ENCODE peak calls at places on chromosomes 4 and X, in six cellular contexts. V is uterus, M is upper lobe of left lung, C is right lobe of liver, K is GM12878, Y is A549. N is an unnamed sample. For H3K9me3, the result is how much of the 10 kb centered on the place peaks cover.

GRCh38 chr4:103499094-103499493 is 220.7 kb downstream of the TACR3 start:
- DNase-seq in V (no peak), M (no peak), C (no peak), K (no peak), Y (no peak), N (no peak)

GRCh38 chrX:38220936-38221386 is 290 bp upstream of the SRPX start:
- DNase-seq in V (peak), M (no peak), C (no peak), K (no peak), Y (no peak), N (no peak)

GRCh38 chr4:82983450-82983849 is 27.2 kb downstream of the LIN54 start:
- DNase-seq in V (no peak), M (no peak), C (no peak), K (no peak), Y (no peak), N (no peak)

GRCh38 chr4:69910016-69910782 is 20.7 kb upstream of the CSN1S1 start:
- DNase-seq in V (no peak), M (no peak), C (no peak), K (peak), Y (no peak), N (no peak)

GRCh38 chr4:142824368-142824767 is 21.7 kb downstream of the INPP4B start:
- DNase-seq in V (no peak), M (no peak), C (no peak), K (no peak), Y (no peak), N (no peak)

GRCh38 chr4:123170843-123171242 is 225.8 kb upstream of the SPRY1 start:
- DNase-seq in V (no peak), M (no peak), C (no peak), K (no peak), Y (no peak), N (no peak)

GRCh38 chr4:14929669-14930068 is 72.6 kb upstream of the CPEB2 start:
- DNase-seq in V (no peak), M (no peak), C (no peak), K (no peak), Y (no peak), N (no peak)

GRCh38 chrX:132266583-132267355 is 47.5 kb upstream of the RAP2C start:
- DNase-seq in V (peak), M (no peak), C (no peak), K (no peak), Y (no peak), N (no peak)

GRCh38 chrX:23826653-23827052 is 43.7 kb downstream of the SAT1 start:
- DNase-seq in V (no peak), M (no peak), C (no peak), K (no peak), Y (no peak), N (no peak)

GRCh38 chrX:153499876-153500275 is 5.1 kb downstream of the BGN start:
- DNase-seq in V (no peak), M (no peak), C (no peak), K (no peak), Y (no peak), N (no peak)

GRCh38 chr4:91827914-91828313 is 475.9 kb upstream of the GRID2 start:
- DNase-seq in V (no peak), M (no peak), C (no peak), K (no peak), Y (no peak), N (no peak)

GRCh38 chr4:184261246-184261645 is 43.6 kb upstream of the ENPP6 start:
- DNase-seq in V (no peak), M (no peak), C (no peak), K (no peak), Y (no peak), N (no peak)

GRCh38 chr4:6250235-6250983 is 19.2 kb upstream of the WFS1 start:
- DNase-seq in V (no peak), M (no peak), C (no peak), K (peak), Y (peak), N (no peak)

GRCh38 chrX:37349131-37350033 is at the start of gene PRRG1:
- DNase-seq in V (peak), M (peak), C (peak), K (no peak), Y (peak), N (peak)

GRCh38 chr4:117085185-117085701 is at the start of gene TRAM1L1:
- DNase-seq in V (peak), M (peak), C (peak), K (no peak), Y (peak), N (peak)

GRCh38 chr4:45621926-45622325 is 501.9 kb downstream of the GABRG1 start:
- DNase-seq in V (no peak), M (no peak), C (no peak), K (no peak), Y (peak), N (no peak)

GRCh38 chr4:154911097-154911496 is 130.0 kb downstream of the RBM46 start:
- DNase-seq in V (no peak), M (no peak), C (no peak), K (no peak), Y (peak), N (no peak)

DNA sequence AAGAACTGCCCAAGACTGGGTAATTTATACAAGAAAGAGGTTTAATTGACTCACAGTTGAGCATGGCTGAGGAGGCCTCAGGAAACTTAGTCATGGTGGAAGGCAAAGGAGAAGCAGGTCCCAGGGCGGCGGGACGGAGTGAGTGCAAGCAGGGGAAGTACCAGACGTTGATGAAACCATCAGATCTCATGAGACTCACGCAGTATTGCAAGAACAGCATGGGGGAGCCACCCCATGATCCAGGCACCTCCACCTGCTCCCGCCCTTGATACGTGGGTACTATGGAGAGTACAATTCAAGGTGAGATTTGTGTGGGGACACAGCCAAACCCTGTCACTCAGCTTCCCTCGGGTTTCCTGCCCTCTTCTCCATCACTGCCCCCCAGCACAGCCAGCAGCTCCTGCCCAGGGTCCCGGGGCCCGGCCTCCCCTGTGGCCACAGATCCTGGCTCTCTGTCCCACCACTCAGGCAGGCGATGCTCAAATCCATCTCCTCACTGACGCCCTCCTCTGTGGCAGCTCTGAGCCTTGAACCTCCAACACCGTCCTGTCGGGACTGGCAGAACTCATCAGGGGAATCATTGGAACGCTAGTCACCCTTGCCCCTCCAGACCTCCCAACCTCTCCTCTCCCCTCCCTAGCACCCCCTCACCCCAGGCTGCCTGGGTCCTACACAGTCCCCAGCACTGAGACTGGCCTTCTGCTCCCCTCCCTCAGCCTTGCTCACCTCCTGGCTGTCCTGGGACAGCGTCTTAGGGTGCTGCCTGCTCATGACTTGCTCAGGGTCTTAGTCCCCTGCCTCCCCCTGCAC is 37.6 kb downstream of the FGFRL1 start:
- DNase-seq in V (peak), M (no peak), C (no peak), K (no peak), Y (no peak), N (peak)
- H3K27ac ChIP-seq in V (no peak), M (no peak), C (no peak), K (no peak), Y (no peak), N (no peak)

DNA sequence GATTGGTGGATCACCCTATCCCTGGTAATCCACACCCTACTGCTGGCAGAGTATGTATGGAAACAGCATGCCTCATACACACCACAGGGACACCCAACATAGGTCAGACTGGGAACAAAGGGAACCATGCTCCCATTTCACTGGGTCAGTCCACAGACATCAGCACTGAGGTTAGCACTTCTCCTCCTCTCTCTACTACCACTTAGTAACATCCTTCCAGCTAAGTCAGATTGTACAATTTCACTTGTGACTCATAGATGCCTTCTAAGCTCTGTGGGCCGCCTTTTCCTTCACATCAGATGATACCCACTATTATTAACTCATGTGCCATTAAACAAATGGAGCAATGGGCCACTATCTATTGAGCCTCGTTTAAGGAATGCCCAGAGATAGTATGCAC is 15.5 kb upstream of the ZXDA start:
- DNase-seq in V (no peak), M (no peak), C (no peak), K (no peak), Y (no peak), N (no peak)
- H3K9me3 ChIP-seq in V (under half), M (under half), C (under half), K (under half), Y (under half), N (under half)

GRCh38 chr4:76386566-76387305 is 34.2 kb downstream of the CCDC158 start:
- DNase-seq in V (no peak), M (peak), C (peak), K (no peak), Y (no peak), N (no peak)

GRCh38 chr4:76380561-76380960 is 40.4 kb downstream of the CCDC158 start:
- DNase-seq in V (no peak), M (no peak), C (no peak), K (no peak), Y (no peak), N (no peak)

GRCh38 chr4:76385974-76386373 is 35.0 kb downstream of the CCDC158 start:
- DNase-seq in V (no peak), M (no peak), C (no peak), K (no peak), Y (no peak), N (no peak)

GRCh38 chr4:76384052-76384451 is 36.9 kb downstream of the CCDC158 start:
- DNase-seq in V (no peak), M (no peak), C (no peak), K (no peak), Y (peak), N (no peak)

DNA sequence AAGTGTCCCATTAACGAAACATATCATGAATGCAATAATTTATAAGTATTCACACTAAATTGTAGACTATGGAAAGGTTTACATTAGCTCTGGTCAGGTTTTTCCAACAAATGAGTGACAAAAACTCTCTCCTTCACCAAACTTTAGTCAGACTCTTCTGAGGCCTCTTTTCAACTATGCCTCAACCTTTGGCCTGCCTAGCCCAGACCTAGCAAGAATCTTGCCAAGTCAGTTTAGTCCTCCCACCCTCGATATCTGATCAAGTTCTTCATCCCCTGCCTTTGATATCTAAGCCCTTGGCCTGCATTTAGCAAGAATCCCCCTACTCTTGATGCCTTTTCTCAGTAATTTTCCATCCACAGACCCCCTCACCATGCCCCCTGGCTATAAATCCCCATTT is 37.9 kb downstream of the CCDC158 start:
- DNase-seq in V (no peak), M (no peak), C (no peak), K (no peak), Y (no peak), N (no peak)
- TF ChIP-seq POLR2A in V (no peak), M (no peak), C (no peak), K (no peak), Y (no peak), N (no peak)

GRCh38 chr4:164442167-164442566 is 311.8 kb upstream of the SMIM31 start:
- DNase-seq in V (no peak), M (no peak), C (no peak), K (no peak), Y (no peak), N (no peak)
- H3K27ac ChIP-seq in V (no peak), M (no peak), C (no peak), K (no peak), Y (no peak), N (no peak)

DNA sequence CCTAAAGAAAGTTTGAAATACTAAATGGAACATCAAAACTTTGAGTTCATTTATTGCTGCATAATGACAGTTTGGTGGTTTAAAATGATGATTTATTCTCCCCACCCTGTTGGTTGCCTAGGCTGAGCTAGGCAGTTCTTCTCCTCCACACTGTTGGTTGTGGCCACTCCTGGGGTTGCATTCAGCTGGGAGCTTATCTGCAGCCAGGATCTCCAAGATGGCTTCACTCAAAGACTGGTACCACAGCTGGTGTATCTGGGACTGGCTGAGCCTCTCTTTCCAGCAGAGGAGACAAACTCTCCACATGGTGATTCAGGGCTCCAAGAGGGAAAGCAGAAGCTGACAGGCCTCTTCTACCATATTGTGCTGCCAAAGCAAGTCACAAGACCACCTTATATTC is 33.1 kb downstream of the MSL3 start:
- DNase-seq in V (no peak), M (no peak), C (no peak), K (no peak), Y (peak), N (no peak)
- H3K9me3 ChIP-seq in V (under half), M (under half), C (under half), K (under half), Y (under half), N (under half)

GRCh38 chr4:11774346-11774745 is 345.7 kb upstream of the HS3ST1 start:
- DNase-seq in V (no peak), M (no peak), C (no peak), K (no peak), Y (no peak), N (no peak)
- TF ChIP-seq POLR2A in V (no peak), M (no peak), C (no peak), K (no peak), Y (no peak), N (no peak)

DNA sequence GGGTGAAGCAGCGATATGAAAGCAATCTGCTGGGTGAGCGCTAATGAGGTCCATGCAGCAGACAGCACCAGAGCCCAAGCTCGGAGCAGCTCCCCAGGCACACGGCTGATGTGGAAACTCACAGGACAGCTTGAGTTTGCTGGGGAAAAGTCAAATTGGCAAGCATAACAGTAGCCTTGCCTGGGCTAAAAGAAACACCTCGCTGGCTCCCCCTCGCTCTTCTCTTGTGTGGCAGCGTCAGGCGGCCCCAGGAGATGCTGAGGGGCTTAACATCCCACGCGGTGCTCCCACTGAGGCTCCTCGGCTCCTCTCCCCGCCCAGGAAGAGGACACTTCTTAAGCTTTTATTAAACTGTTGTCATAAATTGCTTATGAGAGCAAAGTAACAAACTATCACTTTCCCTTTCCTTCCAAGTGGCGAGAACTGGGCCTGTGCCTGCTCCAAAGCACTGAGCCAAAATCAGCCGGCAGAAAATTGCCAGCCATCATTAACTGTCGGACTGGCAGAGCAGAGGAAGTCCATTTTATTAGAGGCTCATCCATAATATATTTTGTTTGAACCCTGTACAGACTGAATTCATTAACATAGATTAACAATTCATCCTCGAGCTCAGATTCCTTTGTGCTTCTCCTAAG is 111.4 kb downstream of the TSPAN5 start:
- DNase-seq in V (peak), M (no peak), C (no peak), K (no peak), Y (no peak), N (peak)
- H3K27ac ChIP-seq in V (peak), M (no peak), C (no peak), K (no peak), Y (no peak), N (peak)

GRCh38 chrX:139237141-139237540 is 293.4 kb upstream of the F9 start:
- DNase-seq in V (no peak), M (no peak), C (no peak), K (no peak), Y (no peak), N (no peak)

DNA sequence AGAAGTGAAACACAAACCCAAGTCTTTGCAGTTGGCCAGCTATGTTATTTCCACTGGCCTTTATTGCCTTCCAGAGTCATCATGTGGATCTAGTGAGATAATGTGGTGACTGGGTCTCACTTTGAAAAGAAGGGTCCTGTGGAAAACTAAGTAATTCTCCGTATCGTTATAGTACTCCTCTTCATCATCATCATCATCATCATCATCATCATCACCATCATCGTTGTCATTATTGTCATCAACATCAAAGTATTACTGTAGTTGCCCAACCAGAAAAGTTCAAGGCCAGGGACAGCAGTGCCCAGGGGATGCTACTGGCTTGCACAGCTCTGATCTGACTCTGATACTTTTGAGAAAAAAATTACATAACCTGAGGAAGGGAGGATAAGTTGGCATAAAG is 295.6 kb upstream of the F9 start:
- DNase-seq in V (no peak), M (no peak), C (no peak), K (no peak), Y (no peak), N (no peak)
- H3K9me3 ChIP-seq in V (under half), M (under half), C (under half), K (under half), Y (under half), N (under half)

GRCh38 chrX:11758400-11759171 is 549 bp downstream of the MSL3 start:
- DNase-seq in V (peak), M (peak), C (peak), K (no peak), Y (peak), N (peak)
- TF ChIP-seq POLR2A in V (no peak), M (no peak), C (no peak), K (no peak), Y (peak), N (no peak)

N was measured in heart left ventricle.